ENCODE peak calls at places on chromosomes 16 and 17, in six cellular contexts. K, X, F, E, Z and L are unnamed samples.

GRCh38 chr16:11198817-11199216 is 57.2 kb downstream of the SOCS1 start:
- DNase-seq in K (no peak), X (peak; percentile 90), F (peak; percentile 14), E (no peak), Z (no peak), L (no peak)

GRCh38 chr17:51499906-51500305 is 239.6 kb downstream of the UTP18 start:
- DNase-seq in K (no peak), X (no peak), F (no peak), E (no peak), Z (no peak), L (no peak)

GRCh38 chr17:76670020-76670707 is 26.6 kb upstream of the ST6GALNAC1 start:
- DNase-seq in K (no peak), X (peak; percentile 77), F (no peak), E (peak; percentile 76), Z (no peak), L (no peak)

GRCh38 chr16:20906225-20906870 is 5.8 kb downstream of the LYRM1 start:
- DNase-seq in K (no peak), X (no peak), F (no peak), E (no peak), Z (no peak), L (no peak)

GRCh38 chr17:63928172-63928666 is 3.9 kb downstream of the CD79B start:
- DNase-seq in K (no peak), X (no peak), F (peak; percentile 65), E (no peak), Z (no peak), L (no peak)

GRCh38 chr16:84975066-84975465 is 36.3 kb downstream of the ZDHHC7 start:
- DNase-seq in K (no peak), X (no peak), F (no peak), E (no peak), Z (no peak), L (no peak)

GRCh38 chr17:82917656-82918345 is 78.0 kb upstream of the ZNF750 start:
- DNase-seq in K (no peak), X (no peak), F (peak; percentile 66), E (peak; percentile 42), Z (no peak), L (no peak)

GRCh38 chr17:18859256-18859655 is 1.3 kb downstream of the PRPSAP2 start:
- DNase-seq in K (no peak), X (peak; percentile 36), F (peak; percentile 39), E (no peak), Z (no peak), L (no peak)

GRCh38 chr16:89012622-89012995 is 35.6 kb upstream of the CBFA2T3 start:
- DNase-seq in K (no peak), X (no peak), F (no peak), E (no peak), Z (no peak), L (no peak)

GRCh38 chr17:42846594-42847280 is 2.4 kb downstream of the AOC2 start:
- DNase-seq in K (no peak), X (no peak), F (no peak), E (no peak), Z (no peak), L (no peak)

GRCh38 chr17:67212716-67213417 is 32.1 kb downstream of the HELZ start:
- DNase-seq in K (no peak), X (no peak), F (no peak), E (no peak), Z (no peak), L (no peak)

GRCh38 chr16:77332792-77333191 is 102.0 kb downstream of the ADAMTS18 start:
- DNase-seq in K (no peak), X (no peak), F (no peak), E (no peak), Z (no peak), L (no peak)

GRCh38 chr17:29933379-29933778 is 3.4 kb upstream of the SSH2 start:
- DNase-seq in K (no peak), X (peak; percentile 29), F (no peak), E (no peak), Z (no peak), L (peak; percentile 11)

GRCh38 chr17:42484304-42484703 is 25.6 kb downstream of the ATP6V0A1 start:
- DNase-seq in K (no peak), X (peak; percentile 89), F (no peak), E (no peak), Z (no peak), L (no peak)

GRCh38 chr17:81135503-81136283 is 29.6 kb upstream of the PVALEF start:
- DNase-seq in K (no peak), X (peak; percentile 39), F (no peak), E (peak; percentile 55), Z (no peak), L (peak; percentile 52)

GRCh38 chr16:82641336-82641984 is 14.7 kb downstream of the CDH13 start:
- DNase-seq in K (no peak), X (no peak), F (peak; percentile 12), E (no peak), Z (no peak), L (no peak)

GRCh38 chr17:83202002-83203000 is 122.9 kb downstream of the METRNL start:
- DNase-seq in K (peak; percentile 3), X (no peak), F (no peak), E (peak; percentile 5), Z (peak; percentile 56), L (no peak)

GRCh38 chr16:12339686-12340085 is 363.2 kb downstream of the SNX29 start:
- DNase-seq in K (no peak), X (no peak), F (no peak), E (no peak), Z (no peak), L (no peak)

GRCh38 chr16:58797137-58797801 is 63.2 kb upstream of the GOT2 start:
- DNase-seq in K (no peak), X (no peak), F (no peak), E (no peak), Z (no peak), L (no peak)

DNA sequence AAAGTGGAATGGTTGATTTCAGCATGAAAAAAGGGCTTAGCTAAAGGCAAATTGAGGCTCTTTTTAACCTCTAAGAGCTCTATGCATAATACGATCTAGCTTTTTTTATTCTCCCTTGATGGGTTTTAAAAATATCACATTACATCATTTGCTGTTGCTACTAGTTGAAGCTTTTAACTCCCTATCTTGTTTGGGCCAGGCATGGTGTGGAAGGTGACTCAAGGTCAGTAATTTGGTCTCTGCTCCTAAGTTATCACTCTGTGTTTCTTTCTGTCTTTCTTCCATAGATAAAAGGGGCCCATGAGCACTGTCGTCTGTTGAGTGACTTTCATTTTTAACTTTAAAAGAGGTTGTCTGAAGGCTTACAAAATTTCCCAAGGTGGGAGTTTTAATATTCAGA is 58.1 kb upstream of the GOT2 start:
- DNase-seq in K (no peak), X (no peak), F (no peak), E (no peak), Z (no peak), L (no peak)
- H3K27ac ChIP-seq in K (peak overlapping the region; percentile 65), X (no peak overlapping the region), F (no peak overlapping the region), E (no peak overlapping the region), Z (no peak overlapping the region), L (no peak overlapping the region)

GRCh38 chr17:50066995-50067394 is 11.1 kb downstream of the ITGA3 start:
- DNase-seq in K (no peak), X (no peak), F (no peak), E (no peak), Z (no peak), L (no peak)
- H3K27ac ChIP-seq in K (peak overlapping the region; percentile 22), X (no peak overlapping the region), F (no peak overlapping the region), E (no peak overlapping the region), Z (no peak overlapping the region), L (no peak overlapping the region)

DNA sequence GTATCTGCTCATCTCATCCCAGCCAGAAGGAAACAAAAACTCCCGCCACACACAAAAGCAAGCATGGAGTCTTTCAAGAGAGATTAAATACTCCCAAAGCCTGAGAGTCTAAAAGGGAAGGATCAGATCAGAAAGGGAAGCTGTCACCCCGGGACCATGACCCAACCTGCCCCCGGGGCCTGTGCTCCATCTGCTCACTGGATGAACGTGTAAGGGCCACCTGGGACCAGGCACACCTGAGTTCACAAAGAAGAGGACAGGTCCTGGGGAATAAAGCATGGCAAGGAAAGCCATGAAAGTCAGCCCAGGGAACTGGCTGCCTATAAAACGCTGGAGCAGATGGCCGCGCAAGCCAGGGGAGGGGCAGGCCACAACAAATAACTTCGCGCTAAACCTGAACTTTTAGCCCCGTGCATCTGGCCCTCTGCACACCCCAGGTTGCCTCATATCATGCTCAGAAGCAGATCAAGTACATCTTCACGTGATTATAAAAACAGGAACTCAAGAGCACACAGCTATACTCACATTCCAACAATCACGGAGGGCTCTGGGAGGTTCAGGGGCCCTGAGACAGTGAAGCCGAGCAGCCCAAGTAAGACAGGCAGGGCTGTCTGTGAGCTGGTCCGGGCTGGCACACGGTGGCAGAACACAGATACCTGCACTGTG is 3.4 kb downstream of the TMEM11 start:
- DNase-seq in K (no peak), X (peak; percentile 56), F (no peak), E (no peak), Z (no peak), L (no peak)
- H3K27ac ChIP-seq in K (no peak overlapping the region), X (peak overlapping the region; percentile 8), F (no peak overlapping the region), E (no peak overlapping the region), Z (no peak overlapping the region), L (no peak overlapping the region)

DNA sequence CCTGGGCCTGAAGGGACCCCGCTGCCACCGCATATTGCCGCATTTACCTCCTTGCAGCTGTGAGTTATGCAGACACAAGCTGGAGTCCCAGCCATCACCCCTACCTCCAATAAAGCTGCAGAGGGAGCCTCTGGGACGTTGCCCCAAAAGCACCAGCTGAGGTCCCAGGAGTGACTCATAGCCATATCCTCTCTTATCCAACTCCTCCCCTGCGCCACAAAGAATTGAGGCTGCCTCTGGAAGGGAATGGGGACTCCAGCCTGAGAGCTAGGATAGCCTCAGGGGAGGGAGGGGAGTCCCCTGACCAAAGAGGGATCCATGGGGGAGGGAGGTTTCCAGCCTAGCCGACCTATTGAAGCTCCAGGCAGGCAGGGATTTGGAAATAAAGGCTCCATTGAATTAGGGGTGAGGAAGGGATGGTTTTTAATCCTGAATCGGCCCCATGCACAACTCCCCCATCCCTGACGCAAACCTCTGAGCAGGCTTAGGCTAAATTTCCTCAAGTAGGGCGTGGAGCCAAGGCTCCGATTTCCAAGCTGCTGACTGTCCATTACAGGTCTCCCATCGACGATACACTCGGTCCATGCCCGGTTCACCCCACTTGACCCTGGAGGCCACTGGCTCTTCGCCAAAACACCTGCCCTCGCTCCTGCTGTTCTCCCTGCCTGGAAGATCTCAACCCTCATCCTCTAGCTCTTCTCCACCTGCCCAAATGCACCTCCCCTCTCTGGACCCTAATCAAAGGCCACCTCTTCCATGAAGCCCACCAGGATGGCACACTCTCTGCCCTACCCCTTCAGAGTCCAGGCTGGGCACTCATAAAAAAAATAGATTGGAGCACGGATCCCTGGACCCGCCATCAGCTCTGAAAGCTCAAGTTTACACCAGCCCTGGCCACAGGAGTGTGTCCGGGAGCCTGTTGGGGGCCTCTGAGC is 27.5 kb downstream of the PIMREG start:
- DNase-seq in K (no peak), X (no peak), F (no peak), E (no peak), Z (no peak), L (no peak)
- H3K27ac ChIP-seq in K (no peak overlapping the region), X (no peak overlapping the region), F (no peak overlapping the region), E (no peak overlapping the region), Z (no peak overlapping the region), L (no peak overlapping the region)

GRCh38 chr17:8630227-8630801 is at the start of gene MYH10:
- DNase-seq in K (no peak), X (no peak), F (peak; percentile 18), E (no peak), Z (no peak), L (peak; percentile 30)
- H3K27ac ChIP-seq in K (peak within 1 kb of the TSS; percentile 86), X (peak within 1 kb of the TSS; percentile 75), F (peak within 1 kb of the TSS; percentile 57), E (peak within 1 kb of the TSS; percentile 93), Z (peak within 1 kb of the TSS; percentile 81), L (peak within 1 kb of the TSS; percentile 58)